ENCODE peak calls at places on chromosome 1, in six cellular contexts. One of them, this sample, is unnamed. For H3K9me3, the result is how much of the 10 kb centered on the place peaks cover.

GRCh38 chr1:111535256-111536191 is 32.1 kb upstream of the ADORA3 start:
- DNase-seq in pancreas: no peak
- DNase-seq in heart right ventricle: no peak
- DNase-seq in CD8-positive, alpha-beta T cell: no peak
- DNase-seq in ovary: no peak
- DNase-seq in AG04450: no peak
- DNase-seq in this sample: no peak

GRCh38 chr1:219549215-219549614 is 63.7 kb downstream of the ZC3H11B start:
- DNase-seq in pancreas: no peak
- DNase-seq in heart right ventricle: no peak
- DNase-seq in CD8-positive, alpha-beta T cell: no peak
- DNase-seq in ovary: no peak
- DNase-seq in AG04450: no peak
- DNase-seq in this sample: no peak

GRCh38 chr1:225919906-225920305 is 4.1 kb downstream of the PYCR2 start:
- DNase-seq in pancreas: peak
- DNase-seq in heart right ventricle: peak
- DNase-seq in CD8-positive, alpha-beta T cell: no peak
- DNase-seq in ovary: peak
- DNase-seq in AG04450: peak
- DNase-seq in this sample: no peak

GRCh38 chr1:154784924-154785531 is 85.1 kb downstream of the KCNN3 start:
- DNase-seq in pancreas: peak
- DNase-seq in heart right ventricle: peak
- DNase-seq in CD8-positive, alpha-beta T cell: peak
- DNase-seq in ovary: no peak
- DNase-seq in AG04450: no peak
- DNase-seq in this sample: peak

GRCh38 chr1:51487628-51488027 is 31.4 kb downstream of the EPS15 start:
- DNase-seq in pancreas: no peak
- DNase-seq in heart right ventricle: no peak
- DNase-seq in CD8-positive, alpha-beta T cell: no peak
- DNase-seq in ovary: no peak
- DNase-seq in AG04450: no peak
- DNase-seq in this sample: no peak

GRCh38 chr1:214588963-214589597 is 13.9 kb upstream of the CENPF start:
- DNase-seq in pancreas: no peak
- DNase-seq in heart right ventricle: no peak
- DNase-seq in CD8-positive, alpha-beta T cell: no peak
- DNase-seq in ovary: no peak
- DNase-seq in AG04450: no peak
- DNase-seq in this sample: no peak

GRCh38 chr1:234730542-234731370 is 120.8 kb upstream of the IRF2BP2 start:
- DNase-seq in pancreas: no peak
- DNase-seq in heart right ventricle: no peak
- DNase-seq in CD8-positive, alpha-beta T cell: peak
- DNase-seq in ovary: no peak
- DNase-seq in AG04450: no peak
- DNase-seq in this sample: peak

GRCh38 chr1:68178821-68179490 is 53.4 kb downstream of the WLS start:
- DNase-seq in pancreas: no peak
- DNase-seq in heart right ventricle: no peak
- DNase-seq in CD8-positive, alpha-beta T cell: no peak
- DNase-seq in ovary: no peak
- DNase-seq in AG04450: no peak
- DNase-seq in this sample: no peak

GRCh38 chr1:185193756-185194155 is 36.8 kb downstream of the SWT1 start:
- DNase-seq in pancreas: no peak
- DNase-seq in heart right ventricle: no peak
- DNase-seq in CD8-positive, alpha-beta T cell: no peak
- DNase-seq in ovary: no peak
- DNase-seq in AG04450: no peak
- DNase-seq in this sample: no peak

GRCh38 chr1:46809071-46809470 is 10.2 kb downstream of the CYP4B1 start:
- DNase-seq in pancreas: no peak
- DNase-seq in heart right ventricle: no peak
- DNase-seq in CD8-positive, alpha-beta T cell: no peak
- DNase-seq in ovary: no peak
- DNase-seq in AG04450: no peak
- DNase-seq in this sample: no peak

GRCh38 chr1:244087021-244087560 is 36.0 kb downstream of the ZBTB18 start:
- DNase-seq in pancreas: no peak
- DNase-seq in heart right ventricle: no peak
- DNase-seq in CD8-positive, alpha-beta T cell: no peak
- DNase-seq in ovary: no peak
- DNase-seq in AG04450: no peak
- DNase-seq in this sample: no peak

GRCh38 chr1:110235839-110236682 is 25.9 kb downstream of the KCNC4 start:
- DNase-seq in pancreas: no peak
- DNase-seq in heart right ventricle: no peak
- DNase-seq in CD8-positive, alpha-beta T cell: no peak
- DNase-seq in ovary: peak
- DNase-seq in AG04450: peak
- DNase-seq in this sample: no peak

GRCh38 chr1:244220410-244220809 is 169.3 kb downstream of the ZBTB18 start:
- DNase-seq in pancreas: no peak
- DNase-seq in heart right ventricle: no peak
- DNase-seq in CD8-positive, alpha-beta T cell: no peak
- DNase-seq in ovary: no peak
- DNase-seq in AG04450: no peak
- DNase-seq in this sample: no peak

GRCh38 chr1:11470912-11471311 is 8.0 kb upstream of the DISP3 start:
- DNase-seq in pancreas: no peak
- DNase-seq in heart right ventricle: no peak
- DNase-seq in CD8-positive, alpha-beta T cell: no peak
- DNase-seq in ovary: no peak
- DNase-seq in AG04450: no peak
- DNase-seq in this sample: no peak

GRCh38 chr1:205449750-205450443 is 5.9 kb downstream of the BLACAT1 start:
- DNase-seq in pancreas: peak
- DNase-seq in heart right ventricle: no peak
- DNase-seq in CD8-positive, alpha-beta T cell: no peak
- DNase-seq in ovary: no peak
- DNase-seq in AG04450: no peak
- DNase-seq in this sample: peak

GRCh38 chr1:66231162-66232077 is 302.5 kb upstream of the SGIP1 start:
- DNase-seq in pancreas: no peak
- DNase-seq in heart right ventricle: no peak
- DNase-seq in CD8-positive, alpha-beta T cell: no peak
- DNase-seq in ovary: no peak
- DNase-seq in AG04450: no peak
- DNase-seq in this sample: no peak

GRCh38 chr1:41898191-41898713 is 20.5 kb downstream of the HIVEP3 start:
- DNase-seq in pancreas: no peak
- DNase-seq in heart right ventricle: no peak
- DNase-seq in CD8-positive, alpha-beta T cell: peak
- DNase-seq in ovary: no peak
- DNase-seq in AG04450: no peak
- DNase-seq in this sample: peak

GRCh38 chr1:165954940-165955339 is 127.5 kb downstream of the UCK2 start:
- DNase-seq in pancreas: no peak
- DNase-seq in heart right ventricle: peak
- DNase-seq in CD8-positive, alpha-beta T cell: no peak
- DNase-seq in ovary: no peak
- DNase-seq in AG04450: peak
- DNase-seq in this sample: no peak

GRCh38 chr1:231176421-231176820 is 14.6 kb downstream of the TRIM67 start:
- DNase-seq in pancreas: no peak
- DNase-seq in heart right ventricle: no peak
- DNase-seq in CD8-positive, alpha-beta T cell: no peak
- DNase-seq in ovary: no peak
- DNase-seq in AG04450: no peak
- DNase-seq in this sample: no peak

GRCh38 chr1:154320882-154321608 is at the start of gene AQP10:
- DNase-seq in pancreas: no peak
- DNase-seq in heart right ventricle: no peak
- DNase-seq in CD8-positive, alpha-beta T cell: no peak
- DNase-seq in ovary: no peak
- DNase-seq in AG04450: no peak
- DNase-seq in this sample: no peak

GRCh38 chr1:108814343-108815125 is 42.4 kb downstream of the AKNAD1 start:
- DNase-seq in pancreas: no peak
- DNase-seq in heart right ventricle: no peak
- DNase-seq in CD8-positive, alpha-beta T cell: no peak
- DNase-seq in ovary: peak
- DNase-seq in AG04450: no peak
- DNase-seq in this sample: no peak

GRCh38 chr1:248790456-248790855 is 34.9 kb upstream of the LYPD8 start:
- DNase-seq in pancreas: no peak
- DNase-seq in heart right ventricle: no peak
- DNase-seq in CD8-positive, alpha-beta T cell: no peak
- DNase-seq in ovary: no peak
- DNase-seq in AG04450: no peak
- DNase-seq in this sample: no peak
- H3K9me3 ChIP-seq in pancreas: under half
- H3K9me3 ChIP-seq in heart right ventricle: under half
- H3K9me3 ChIP-seq in CD8-positive, alpha-beta T cell: under half
- H3K9me3 ChIP-seq in ovary: under half
- H3K9me3 ChIP-seq in AG04450: under half
- H3K9me3 ChIP-seq in this sample: under half

GRCh38 chr1:42947965-42948732 is 10.5 kb downstream of the SLC2A1 start:
- DNase-seq in pancreas: no peak
- DNase-seq in heart right ventricle: no peak
- DNase-seq in CD8-positive, alpha-beta T cell: no peak
- DNase-seq in ovary: no peak
- DNase-seq in AG04450: no peak
- DNase-seq in this sample: no peak

GRCh38 chr1:42949312-42950145 is 9.1 kb downstream of the SLC2A1 start:
- DNase-seq in pancreas: no peak
- DNase-seq in heart right ventricle: no peak
- DNase-seq in CD8-positive, alpha-beta T cell: no peak
- DNase-seq in ovary: no peak
- DNase-seq in AG04450: no peak
- DNase-seq in this sample: no peak

GRCh38 chr1:42951588-42951987 is 7.1 kb downstream of the SLC2A1 start:
- DNase-seq in pancreas: no peak
- DNase-seq in heart right ventricle: no peak
- DNase-seq in CD8-positive, alpha-beta T cell: no peak
- DNase-seq in ovary: no peak
- DNase-seq in AG04450: no peak
- DNase-seq in this sample: no peak

GRCh38 chr1:42952353-42953001 is 6.2 kb downstream of the SLC2A1 start:
- DNase-seq in pancreas: no peak
- DNase-seq in heart right ventricle: no peak
- DNase-seq in CD8-positive, alpha-beta T cell: peak
- DNase-seq in ovary: no peak
- DNase-seq in AG04450: no peak
- DNase-seq in this sample: no peak

DNA sequence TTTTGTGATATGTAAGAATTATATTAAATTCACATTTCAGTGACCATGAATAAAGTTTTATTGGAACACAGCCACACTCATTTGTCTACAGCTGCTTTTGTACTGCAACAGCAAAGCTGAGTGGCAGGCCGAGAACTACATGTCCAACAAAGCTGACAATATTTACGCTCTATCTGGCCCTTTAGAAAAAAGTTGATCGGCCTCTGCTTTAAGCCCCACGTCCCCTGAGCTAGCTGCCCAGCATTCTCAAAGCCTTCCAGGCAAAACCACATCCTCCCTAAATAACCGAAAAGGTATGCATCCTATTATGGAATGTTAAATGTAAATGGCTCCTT is 8.6 kb downstream of the SLC2A1 start:
- DNase-seq in pancreas: no peak
- DNase-seq in heart right ventricle: no peak
- DNase-seq in CD8-positive, alpha-beta T cell: no peak
- DNase-seq in ovary: no peak
- DNase-seq in AG04450: no peak
- DNase-seq in this sample: no peak
- H3K27ac ChIP-seq in pancreas: no peak
- H3K27ac ChIP-seq in heart right ventricle: no peak
- H3K27ac ChIP-seq in CD8-positive, alpha-beta T cell: no peak
- H3K27ac ChIP-seq in ovary: no peak
- H3K27ac ChIP-seq in AG04450: peak
- H3K27ac ChIP-seq in this sample: no peak

GRCh38 chr1:156905176-156905575 is 11.7 kb downstream of the PEAR1 start:
- DNase-seq in pancreas: no peak
- DNase-seq in heart right ventricle: no peak
- DNase-seq in CD8-positive, alpha-beta T cell: no peak
- DNase-seq in ovary: no peak
- DNase-seq in AG04450: no peak
- DNase-seq in this sample: no peak

GRCh38 chr1:156901966-156902922 is 8.7 kb downstream of the PEAR1 start:
- DNase-seq in pancreas: no peak
- DNase-seq in heart right ventricle: no peak
- DNase-seq in CD8-positive, alpha-beta T cell: no peak
- DNase-seq in ovary: no peak
- DNase-seq in AG04450: no peak
- DNase-seq in this sample: no peak

GRCh38 chr1:156906206-156906910 is 12.8 kb downstream of the PEAR1 start:
- DNase-seq in pancreas: no peak
- DNase-seq in heart right ventricle: no peak
- DNase-seq in CD8-positive, alpha-beta T cell: no peak
- DNase-seq in ovary: no peak
- DNase-seq in AG04450: no peak
- DNase-seq in this sample: no peak

GRCh38 chr1:156903328-156904091 is 10.0 kb downstream of the PEAR1 start:
- DNase-seq in pancreas: no peak
- DNase-seq in heart right ventricle: no peak
- DNase-seq in CD8-positive, alpha-beta T cell: no peak
- DNase-seq in ovary: no peak
- DNase-seq in AG04450: no peak
- DNase-seq in this sample: no peak

DNA sequence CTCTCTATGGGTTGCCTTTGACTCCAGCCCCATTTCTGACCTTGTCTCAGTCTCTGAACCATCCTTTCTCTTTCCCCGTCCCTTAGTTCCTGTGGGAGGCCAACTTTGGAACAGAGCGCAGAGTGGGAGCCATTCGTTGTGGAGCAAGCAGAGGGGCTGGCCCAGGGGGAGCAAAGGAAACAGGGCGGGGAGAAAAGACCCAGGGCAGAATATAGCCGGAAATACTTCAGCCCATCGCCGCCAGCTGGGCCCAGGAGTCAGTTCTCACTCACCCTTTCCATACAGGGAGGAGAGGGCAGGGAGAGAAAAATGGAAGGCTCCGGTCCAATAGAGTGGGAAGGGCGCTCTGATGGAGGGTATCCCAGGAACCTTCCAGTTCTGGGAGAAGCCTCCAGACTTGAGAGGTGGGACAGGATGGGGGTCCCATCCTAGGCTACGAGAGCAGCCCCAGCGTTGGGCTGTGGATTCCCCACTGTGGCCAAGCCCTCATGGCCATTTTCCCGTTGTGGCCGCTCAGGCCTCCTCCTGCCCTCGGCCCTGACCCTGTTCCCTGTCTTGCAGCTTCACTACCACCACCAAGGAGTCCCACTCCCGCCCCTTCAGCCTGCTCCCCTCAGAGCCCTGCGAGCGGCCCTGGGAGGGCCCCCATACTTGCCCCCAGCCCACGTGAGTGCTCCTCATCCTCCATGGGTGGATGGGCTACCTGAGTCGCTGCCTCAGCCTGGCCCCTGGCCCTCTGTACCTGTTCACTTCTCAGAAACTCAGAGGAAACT is 10.9 kb downstream of the PEAR1 start:
- DNase-seq in pancreas: no peak
- DNase-seq in heart right ventricle: no peak
- DNase-seq in CD8-positive, alpha-beta T cell: no peak
- DNase-seq in ovary: no peak
- DNase-seq in AG04450: no peak
- DNase-seq in this sample: no peak
- H3K9me3 ChIP-seq in pancreas: under half
- H3K9me3 ChIP-seq in heart right ventricle: under half
- H3K9me3 ChIP-seq in CD8-positive, alpha-beta T cell: under half
- H3K9me3 ChIP-seq in ovary: under half
- H3K9me3 ChIP-seq in AG04450: under half
- H3K9me3 ChIP-seq in this sample: under half

GRCh38 chr1:178928985-178929384 is 58.1 kb upstream of the ANGPTL1 start:
- DNase-seq in pancreas: no peak
- DNase-seq in heart right ventricle: no peak
- DNase-seq in CD8-positive, alpha-beta T cell: no peak
- DNase-seq in ovary: no peak
- DNase-seq in AG04450: no peak
- DNase-seq in this sample: no peak
- H3K27ac ChIP-seq in pancreas: no peak
- H3K27ac ChIP-seq in heart right ventricle: no peak
- H3K27ac ChIP-seq in CD8-positive, alpha-beta T cell: no peak
- H3K27ac ChIP-seq in ovary: no peak
- H3K27ac ChIP-seq in AG04450: no peak
- H3K27ac ChIP-seq in this sample: no peak

This sample was measured in naive thymus-derived CD4-positive, alpha-beta T cell.